ENCODE peak calls at places on chromosomes 11 and 22, in five cellular contexts. One of them, this sample, is unnamed.

GRCh38 chr11:119419246-119419645 is 3.7 kb downstream of the THY1 start:
- DNase-seq in GM06990: no peak
- DNase-seq in naive thymus-derived CD4-positive, alpha-beta T cell: no peak
- DNase-seq in AG10803: no peak
- DNase-seq in AG04449: no peak
- DNase-seq in this sample: no peak

GRCh38 chr22:23542933-23543332 is 37.2 kb downstream of the IGLL1 start:
- DNase-seq in naive thymus-derived CD4-positive, alpha-beta T cell: no peak
- DNase-seq in AG04449: no peak
- DNase-seq in AG10803: no peak
- DNase-seq in GM06990: no peak
- DNase-seq in this sample: no peak

GRCh38 chr11:104221455-104221854 is 57.5 kb upstream of the PDGFD start:
- DNase-seq in AG10803: no peak
- DNase-seq in AG04449: no peak
- DNase-seq in naive thymus-derived CD4-positive, alpha-beta T cell: no peak
- DNase-seq in GM06990: no peak
- DNase-seq in this sample: no peak

GRCh38 chr11:66011239-66011784 is 496 bp upstream of the CST6 start:
- DNase-seq in AG10803: peak
- DNase-seq in AG04449: no peak
- DNase-seq in naive thymus-derived CD4-positive, alpha-beta T cell: no peak
- DNase-seq in GM06990: no peak
- DNase-seq in this sample: no peak

GRCh38 chr22:48464246-48464645 is 1363.4 kb downstream of the BRD1 start:
- DNase-seq in naive thymus-derived CD4-positive, alpha-beta T cell: no peak
- DNase-seq in AG04449: no peak
- DNase-seq in AG10803: no peak
- DNase-seq in GM06990: no peak
- DNase-seq in this sample: no peak

GRCh38 chr11:1759151-1759850 is 4.4 kb downstream of the CTSD start:
- DNase-seq in naive thymus-derived CD4-positive, alpha-beta T cell: no peak
- DNase-seq in AG04449: no peak
- DNase-seq in AG10803: no peak
- DNase-seq in GM06990: no peak
- DNase-seq in this sample: no peak

GRCh38 chr11:31871310-31872073 is 60.4 kb upstream of the PAX6 start:
- DNase-seq in AG10803: no peak
- DNase-seq in naive thymus-derived CD4-positive, alpha-beta T cell: no peak
- DNase-seq in AG04449: no peak
- DNase-seq in GM06990: no peak
- DNase-seq in this sample: peak

GRCh38 chr11:85718991-85719807 is 33.2 kb upstream of the CCDC89 start:
- DNase-seq in naive thymus-derived CD4-positive, alpha-beta T cell: no peak
- DNase-seq in AG10803: peak
- DNase-seq in AG04449: peak
- DNase-seq in GM06990: no peak
- DNase-seq in this sample: no peak

GRCh38 chr22:41576877-41577276 is 12.8 kb downstream of the PMM1 start:
- DNase-seq in AG04449: no peak
- DNase-seq in GM06990: peak
- DNase-seq in naive thymus-derived CD4-positive, alpha-beta T cell: peak
- DNase-seq in AG10803: peak
- DNase-seq in this sample: peak

GRCh38 chr11:113839842-113840241 is 35.5 kb downstream of the USP28 start:
- DNase-seq in AG04449: no peak
- DNase-seq in GM06990: peak
- DNase-seq in AG10803: no peak
- DNase-seq in naive thymus-derived CD4-positive, alpha-beta T cell: no peak
- DNase-seq in this sample: no peak

GRCh38 chr11:299951-300735 is 817 bp upstream of the IFITM5 start:
- DNase-seq in GM06990: no peak
- DNase-seq in naive thymus-derived CD4-positive, alpha-beta T cell: no peak
- DNase-seq in AG10803: no peak
- DNase-seq in AG04449: no peak
- DNase-seq in this sample: no peak

GRCh38 chr22:46035380-46035741 is 58.4 kb upstream of the WNT7B start:
- DNase-seq in AG04449: no peak
- DNase-seq in AG10803: no peak
- DNase-seq in GM06990: no peak
- DNase-seq in naive thymus-derived CD4-positive, alpha-beta T cell: no peak
- DNase-seq in this sample: no peak

GRCh38 chr22:50485221-50486131 is 1.2 kb upstream of the MIOX start:
- DNase-seq in AG10803: peak
- DNase-seq in AG04449: no peak
- DNase-seq in GM06990: peak
- DNase-seq in naive thymus-derived CD4-positive, alpha-beta T cell: no peak
- DNase-seq in this sample: no peak

GRCh38 chr11:44258190-44258489 is 51.8 kb downstream of the ALX4 start:
- DNase-seq in GM06990: no peak
- DNase-seq in AG04449: no peak
- DNase-seq in AG10803: peak
- DNase-seq in naive thymus-derived CD4-positive, alpha-beta T cell: no peak
- DNase-seq in this sample: no peak

GRCh38 chr11:44950036-44950624 is 553 bp downstream of the TP53I11 start:
- DNase-seq in AG10803: no peak
- DNase-seq in AG04449: no peak
- DNase-seq in naive thymus-derived CD4-positive, alpha-beta T cell: peak
- DNase-seq in GM06990: no peak
- DNase-seq in this sample: no peak

GRCh38 chr11:69311767-69312385 is 17.9 kb downstream of the MYEOV start:
- DNase-seq in naive thymus-derived CD4-positive, alpha-beta T cell: peak
- DNase-seq in AG04449: no peak
- DNase-seq in AG10803: peak
- DNase-seq in GM06990: no peak
- DNase-seq in this sample: peak

GRCh38 chr11:10605941-10606381 is 37.5 kb upstream of the LYVE1 start:
- DNase-seq in GM06990: no peak
- DNase-seq in AG10803: peak
- DNase-seq in naive thymus-derived CD4-positive, alpha-beta T cell: no peak
- DNase-seq in AG04449: peak
- DNase-seq in this sample: no peak

GRCh38 chr22:19543970-19544708 is 19.9 kb upstream of the CLDN5 start:
- DNase-seq in AG10803: no peak
- DNase-seq in naive thymus-derived CD4-positive, alpha-beta T cell: no peak
- DNase-seq in GM06990: no peak
- DNase-seq in AG04449: no peak
- DNase-seq in this sample: no peak

GRCh38 chr11:102406099-102406498 is 46.5 kb downstream of the TMEM123 start:
- DNase-seq in AG10803: no peak
- DNase-seq in naive thymus-derived CD4-positive, alpha-beta T cell: no peak
- DNase-seq in GM06990: no peak
- DNase-seq in AG04449: no peak
- DNase-seq in this sample: no peak

GRCh38 chr11:19394525-19395016 is 153.8 kb upstream of the E2F8 start:
- DNase-seq in GM06990: peak
- DNase-seq in AG04449: no peak
- DNase-seq in naive thymus-derived CD4-positive, alpha-beta T cell: no peak
- DNase-seq in AG10803: no peak
- DNase-seq in this sample: peak

GRCh38 chr22:23457586-23457985 is 122.5 kb downstream of the IGLL1 start:
- DNase-seq in naive thymus-derived CD4-positive, alpha-beta T cell: no peak
- DNase-seq in AG04449: no peak
- DNase-seq in GM06990: no peak
- DNase-seq in AG10803: no peak
- DNase-seq in this sample: peak

GRCh38 chr11:2681408-2682145 is 18.2 kb downstream of the KCNQ1OT1 start:
- DNase-seq in GM06990: no peak
- DNase-seq in naive thymus-derived CD4-positive, alpha-beta T cell: no peak
- DNase-seq in AG04449: no peak
- DNase-seq in AG10803: no peak
- DNase-seq in this sample: no peak

GRCh38 chr11:91694331-91694730 is 530.3 kb upstream of the FAT3 start:
- DNase-seq in AG10803: no peak
- DNase-seq in AG04449: no peak
- DNase-seq in naive thymus-derived CD4-positive, alpha-beta T cell: no peak
- DNase-seq in GM06990: no peak
- DNase-seq in this sample: peak

GRCh38 chr11:114260483-114260882 is 35.7 kb upstream of the NNMT start:
- DNase-seq in AG10803: no peak
- DNase-seq in naive thymus-derived CD4-positive, alpha-beta T cell: no peak
- DNase-seq in AG04449: no peak
- DNase-seq in GM06990: no peak
- DNase-seq in this sample: no peak

DNA sequence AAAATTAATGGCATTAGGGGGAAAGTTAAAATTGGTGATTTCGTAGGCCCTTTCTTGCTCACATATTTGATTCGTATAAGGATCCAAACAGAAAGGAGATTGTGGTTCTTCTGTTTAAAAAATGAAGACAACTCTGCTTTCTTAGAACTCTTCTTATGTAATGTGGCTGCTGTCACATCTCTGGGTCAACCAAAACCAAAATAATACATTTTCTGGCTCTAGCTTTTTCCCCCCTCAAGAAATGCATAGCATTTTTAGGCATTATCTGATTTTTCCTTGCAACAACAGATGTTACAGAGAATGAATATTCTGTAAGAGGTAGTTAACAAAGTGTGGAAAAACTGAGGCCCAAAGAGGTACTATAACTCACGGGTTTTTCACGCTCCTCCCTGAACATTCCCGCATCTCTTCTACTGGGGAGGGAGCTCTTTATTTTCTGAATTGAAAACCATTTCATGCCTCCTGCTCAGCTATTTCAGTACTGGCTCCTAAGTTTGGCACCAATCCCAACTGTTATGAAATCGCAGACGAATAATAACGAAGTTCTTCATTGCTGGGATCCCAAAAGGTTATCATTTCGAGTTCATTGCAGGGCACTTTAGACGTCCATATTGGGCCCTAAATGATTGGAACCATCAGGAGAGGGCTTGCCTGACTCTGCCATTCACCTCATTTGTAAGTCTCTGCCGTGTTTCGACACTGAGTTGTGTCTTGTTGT is 17.1 kb downstream of the GRAP2 start:
- DNase-seq in AG10803: peak
- DNase-seq in naive thymus-derived CD4-positive, alpha-beta T cell: no peak
- DNase-seq in GM06990: no peak
- DNase-seq in AG04449: no peak
- DNase-seq in this sample: no peak
- H3K4me3 ChIP-seq in AG10803: no peak
- H3K4me3 ChIP-seq in naive thymus-derived CD4-positive, alpha-beta T cell: peak
- H3K4me3 ChIP-seq in GM06990: no peak
- H3K4me3 ChIP-seq in AG04449: no peak
- H3K4me3 ChIP-seq in this sample: no peak

DNA sequence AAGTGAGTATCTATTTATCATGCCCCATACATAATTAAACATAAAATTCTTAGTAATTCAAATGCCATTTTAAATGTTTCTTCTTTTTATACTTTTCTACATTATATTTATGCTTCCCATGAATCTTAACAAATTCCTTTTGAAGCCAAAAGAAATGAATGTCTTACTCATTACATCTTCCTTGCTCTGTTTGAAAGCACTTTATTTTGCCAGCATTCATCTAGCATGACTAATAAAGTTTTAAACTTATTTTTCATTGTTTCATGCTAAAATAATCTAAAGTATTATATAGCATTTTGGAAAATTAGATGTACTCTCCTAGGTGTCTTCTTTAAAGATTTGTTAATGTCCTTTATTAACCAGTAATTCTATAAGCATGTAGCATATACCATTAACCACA is 9.8 kb upstream of the PIWIL4 start:
- DNase-seq in naive thymus-derived CD4-positive, alpha-beta T cell: no peak
- DNase-seq in GM06990: no peak
- DNase-seq in AG10803: peak
- DNase-seq in AG04449: no peak
- DNase-seq in this sample: no peak
- H3K4me3 ChIP-seq in naive thymus-derived CD4-positive, alpha-beta T cell: no peak
- H3K4me3 ChIP-seq in GM06990: no peak
- H3K4me3 ChIP-seq in AG10803: no peak
- H3K4me3 ChIP-seq in AG04449: no peak
- H3K4me3 ChIP-seq in this sample: no peak

GRCh38 chr11:58578635-58579191 is at the start of gene ZFP91:
- DNase-seq in AG10803: peak
- DNase-seq in GM06990: peak
- DNase-seq in AG04449: peak
- DNase-seq in naive thymus-derived CD4-positive, alpha-beta T cell: peak
- DNase-seq in this sample: peak

GRCh38 chr11:58579192-58580129 is 598 bp downstream of the ZFP91 start:
- DNase-seq in GM06990: peak
- DNase-seq in naive thymus-derived CD4-positive, alpha-beta T cell: peak
- DNase-seq in AG04449: no peak
- DNase-seq in AG10803: peak
- DNase-seq in this sample: peak

GRCh38 chr11:58580311-58580710 is 1.4 kb downstream of the ZFP91 start:
- DNase-seq in AG04449: no peak
- DNase-seq in naive thymus-derived CD4-positive, alpha-beta T cell: no peak
- DNase-seq in AG10803: no peak
- DNase-seq in GM06990: no peak
- DNase-seq in this sample: no peak

GRCh38 chr11:58578136-58578634 is 678 bp upstream of the ZFP91 start:
- DNase-seq in GM06990: peak
- DNase-seq in naive thymus-derived CD4-positive, alpha-beta T cell: no peak
- DNase-seq in AG10803: peak
- DNase-seq in AG04449: peak
- DNase-seq in this sample: peak

DNA sequence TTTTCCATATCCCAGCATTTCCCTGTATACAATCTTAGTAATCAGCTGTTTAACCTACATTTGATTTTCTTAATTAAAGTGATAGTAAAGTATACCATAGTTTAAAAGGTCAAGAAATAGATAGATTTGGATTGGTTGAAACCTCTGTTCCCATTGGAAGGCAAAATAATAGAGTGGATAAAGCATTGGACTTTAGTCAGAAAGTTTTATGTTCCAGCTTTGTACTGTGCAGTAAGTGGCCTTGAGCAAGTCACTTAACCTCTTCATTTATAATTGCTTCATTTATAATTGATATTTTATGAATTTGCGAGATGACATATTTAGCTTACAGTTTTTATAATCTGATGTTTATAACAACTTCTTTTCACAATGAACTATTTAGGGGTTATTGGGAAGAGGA is 3.6 kb downstream of the ZFP91 start:
- DNase-seq in AG04449: no peak
- DNase-seq in AG10803: no peak
- DNase-seq in naive thymus-derived CD4-positive, alpha-beta T cell: no peak
- DNase-seq in GM06990: no peak
- DNase-seq in this sample: no peak
- H3K4me3 ChIP-seq in AG04449: no peak
- H3K4me3 ChIP-seq in AG10803: no peak
- H3K4me3 ChIP-seq in naive thymus-derived CD4-positive, alpha-beta T cell: no peak
- H3K4me3 ChIP-seq in GM06990: peak
- H3K4me3 ChIP-seq in this sample: no peak

GRCh38 chr11:63611395-63611747 is 2.9 kb downstream of the PLAAT3 start:
- DNase-seq in naive thymus-derived CD4-positive, alpha-beta T cell: no peak
- DNase-seq in AG04449: no peak
- DNase-seq in GM06990: no peak
- DNase-seq in AG10803: no peak
- DNase-seq in this sample: no peak

GRCh38 chr11:63610604-63611394 is 3.4 kb downstream of the PLAAT3 start:
- DNase-seq in AG04449: no peak
- DNase-seq in naive thymus-derived CD4-positive, alpha-beta T cell: no peak
- DNase-seq in AG10803: no peak
- DNase-seq in GM06990: no peak
- DNase-seq in this sample: no peak

GRCh38 chr11:63613517-63614135 is 607 bp downstream of the PLAAT3 start:
- DNase-seq in naive thymus-derived CD4-positive, alpha-beta T cell: peak
- DNase-seq in GM06990: peak
- DNase-seq in AG04449: no peak
- DNase-seq in AG10803: no peak
- DNase-seq in this sample: no peak

GRCh38 chr11:63614136-63614664 is at the start of gene PLAAT3:
- DNase-seq in AG10803: peak
- DNase-seq in GM06990: peak
- DNase-seq in naive thymus-derived CD4-positive, alpha-beta T cell: peak
- DNase-seq in AG04449: no peak
- DNase-seq in this sample: no peak

GRCh38 chr11:63612181-63612580 is 2.1 kb downstream of the PLAAT3 start:
- DNase-seq in GM06990: no peak
- DNase-seq in naive thymus-derived CD4-positive, alpha-beta T cell: no peak
- DNase-seq in AG04449: no peak
- DNase-seq in AG10803: no peak
- DNase-seq in this sample: no peak
- H3K4me3 ChIP-seq in GM06990: no peak
- H3K4me3 ChIP-seq in naive thymus-derived CD4-positive, alpha-beta T cell: no peak
- H3K4me3 ChIP-seq in AG04449: no peak
- H3K4me3 ChIP-seq in AG10803: no peak
- H3K4me3 ChIP-seq in this sample: no peak

This sample was measured in Jurkat, Clone E6-1.